ENCODE peak calls at places on chromosome 3, in eight cellular contexts. One of them, this sample, is unnamed. For H3K4me1, the result is how much of the 10 kb centered on the place peaks cover.

GRCh38 chr3:38829404-38829803 is 13.4 kb upstream of the SCN10A start:
- DNase-seq in neuronal stem cell: no peak
- DNase-seq in HepG2: peak
- DNase-seq in hepatocyte: peak
- DNase-seq in heart right ventricle: no peak
- DNase-seq in suprapubic skin: no peak
- DNase-seq in left lung: no peak
- DNase-seq in Peyer's patch: no peak
- DNase-seq in this sample: no peak

GRCh38 chr3:117633207-117633606 is 923.6 kb downstream of the TUSC7 start:
- DNase-seq in left lung: no peak
- DNase-seq in HepG2: no peak
- DNase-seq in Peyer's patch: no peak
- DNase-seq in neuronal stem cell: no peak
- DNase-seq in suprapubic skin: no peak
- DNase-seq in heart right ventricle: no peak
- DNase-seq in hepatocyte: no peak
- DNase-seq in this sample: no peak

GRCh38 chr3:12759097-12759679 is at the start of gene TMEM40:
- DNase-seq in Peyer's patch: no peak
- DNase-seq in hepatocyte: peak
- DNase-seq in neuronal stem cell: no peak
- DNase-seq in heart right ventricle: no peak
- DNase-seq in HepG2: no peak
- DNase-seq in left lung: no peak
- DNase-seq in suprapubic skin: peak
- DNase-seq in this sample: no peak

GRCh38 chr3:77601853-77602440 is 562.0 kb downstream of the ROBO2 start:
- DNase-seq in Peyer's patch: no peak
- DNase-seq in HepG2: no peak
- DNase-seq in neuronal stem cell: no peak
- DNase-seq in left lung: no peak
- DNase-seq in hepatocyte: no peak
- DNase-seq in suprapubic skin: no peak
- DNase-seq in heart right ventricle: no peak
- DNase-seq in this sample: no peak

GRCh38 chr3:161409069-161409468 is 37.8 kb upstream of the SPTSSB start:
- DNase-seq in suprapubic skin: no peak
- DNase-seq in Peyer's patch: no peak
- DNase-seq in hepatocyte: peak
- DNase-seq in neuronal stem cell: peak
- DNase-seq in left lung: no peak
- DNase-seq in heart right ventricle: peak
- DNase-seq in HepG2: peak
- DNase-seq in this sample: no peak

GRCh38 chr3:188152660-188153497 is 1.1 kb upstream of the LPP start:
- DNase-seq in suprapubic skin: peak
- DNase-seq in Peyer's patch: peak
- DNase-seq in HepG2: no peak
- DNase-seq in hepatocyte: peak
- DNase-seq in left lung: peak
- DNase-seq in neuronal stem cell: peak
- DNase-seq in heart right ventricle: no peak
- DNase-seq in this sample: no peak

GRCh38 chr3:15409239-15409638 is 18.1 kb downstream of the METTL6 start:
- DNase-seq in suprapubic skin: no peak
- DNase-seq in HepG2: no peak
- DNase-seq in hepatocyte: no peak
- DNase-seq in neuronal stem cell: no peak
- DNase-seq in Peyer's patch: no peak
- DNase-seq in left lung: no peak
- DNase-seq in heart right ventricle: no peak
- DNase-seq in this sample: no peak

GRCh38 chr3:30855390-30855789 is 39.1 kb downstream of the GADL1 start:
- DNase-seq in suprapubic skin: no peak
- DNase-seq in Peyer's patch: no peak
- DNase-seq in neuronal stem cell: no peak
- DNase-seq in left lung: no peak
- DNase-seq in HepG2: no peak
- DNase-seq in heart right ventricle: no peak
- DNase-seq in hepatocyte: peak
- DNase-seq in this sample: no peak

GRCh38 chr3:46412786-46413298 is 5.8 kb downstream of the CCRL2 start:
- DNase-seq in suprapubic skin: no peak
- DNase-seq in left lung: no peak
- DNase-seq in Peyer's patch: no peak
- DNase-seq in neuronal stem cell: no peak
- DNase-seq in hepatocyte: no peak
- DNase-seq in HepG2: no peak
- DNase-seq in heart right ventricle: no peak
- DNase-seq in this sample: no peak
- H3K4me1 ChIP-seq in suprapubic skin: under half
- H3K4me1 ChIP-seq in left lung: half or more
- H3K4me1 ChIP-seq in Peyer's patch: under half
- H3K4me1 ChIP-seq in neuronal stem cell: under half
- H3K4me1 ChIP-seq in hepatocyte: under half
- H3K4me1 ChIP-seq in HepG2: under half
- H3K4me1 ChIP-seq in heart right ventricle: under half
- H3K4me1 ChIP-seq in this sample: under half

GRCh38 chr3:53153267-53153823 is 7.7 kb upstream of the PRKCD start:
- DNase-seq in Peyer's patch: no peak
- DNase-seq in HepG2: no peak
- DNase-seq in neuronal stem cell: no peak
- DNase-seq in suprapubic skin: no peak
- DNase-seq in left lung: no peak
- DNase-seq in hepatocyte: no peak
- DNase-seq in heart right ventricle: no peak
- DNase-seq in this sample: no peak
- H3K4me1 ChIP-seq in Peyer's patch: under half
- H3K4me1 ChIP-seq in HepG2: half or more
- H3K4me1 ChIP-seq in neuronal stem cell: under half
- H3K4me1 ChIP-seq in suprapubic skin: under half
- H3K4me1 ChIP-seq in left lung: half or more
- H3K4me1 ChIP-seq in hepatocyte: under half
- H3K4me1 ChIP-seq in heart right ventricle: under half
- H3K4me1 ChIP-seq in this sample: under half

GRCh38 chr3:129558772-129559564 is 16.0 kb downstream of the H1-8 start:
- DNase-seq in neuronal stem cell: no peak
- DNase-seq in left lung: no peak
- DNase-seq in HepG2: peak
- DNase-seq in suprapubic skin: no peak
- DNase-seq in Peyer's patch: no peak
- DNase-seq in hepatocyte: peak
- DNase-seq in heart right ventricle: no peak
- DNase-seq in this sample: no peak
- H3K4me1 ChIP-seq in neuronal stem cell: under half
- H3K4me1 ChIP-seq in left lung: half or more
- H3K4me1 ChIP-seq in HepG2: under half
- H3K4me1 ChIP-seq in suprapubic skin: half or more
- H3K4me1 ChIP-seq in Peyer's patch: under half
- H3K4me1 ChIP-seq in hepatocyte: half or more
- H3K4me1 ChIP-seq in heart right ventricle: half or more
- H3K4me1 ChIP-seq in this sample: under half

GRCh38 chr3:29347412-29347811 is 66.5 kb downstream of the RBMS3 start:
- DNase-seq in Peyer's patch: no peak
- DNase-seq in hepatocyte: no peak
- DNase-seq in heart right ventricle: no peak
- DNase-seq in HepG2: no peak
- DNase-seq in left lung: no peak
- DNase-seq in suprapubic skin: no peak
- DNase-seq in neuronal stem cell: no peak
- DNase-seq in this sample: no peak
- H3K4me1 ChIP-seq in Peyer's patch: under half
- H3K4me1 ChIP-seq in hepatocyte: under half
- H3K4me1 ChIP-seq in heart right ventricle: under half
- H3K4me1 ChIP-seq in HepG2: under half
- H3K4me1 ChIP-seq in left lung: under half
- H3K4me1 ChIP-seq in suprapubic skin: under half
- H3K4me1 ChIP-seq in neuronal stem cell: under half
- H3K4me1 ChIP-seq in this sample: under half

DNA sequence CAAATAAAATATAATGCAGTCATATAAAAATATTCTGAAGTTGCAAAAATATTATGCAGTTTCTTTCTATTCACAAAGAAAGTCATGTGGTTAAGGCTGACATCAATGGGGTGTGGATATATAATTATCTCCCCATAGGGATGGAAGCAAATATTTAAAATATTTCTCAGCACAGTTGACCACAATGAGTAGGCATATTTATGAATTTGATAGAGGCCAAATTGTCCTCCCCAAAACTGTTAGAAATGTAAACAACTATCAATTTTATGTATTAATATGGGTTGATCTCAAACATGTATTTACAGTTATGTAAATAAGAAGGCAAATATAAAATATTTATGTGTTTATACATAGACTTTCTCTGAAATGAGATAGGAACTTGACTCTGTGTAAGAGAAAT is 246.0 kb upstream of the CBLB start:
- DNase-seq in suprapubic skin: no peak
- DNase-seq in left lung: no peak
- DNase-seq in neuronal stem cell: no peak
- DNase-seq in hepatocyte: no peak
- DNase-seq in HepG2: no peak
- DNase-seq in Peyer's patch: no peak
- DNase-seq in heart right ventricle: no peak
- DNase-seq in this sample: no peak
- H3K4me1 ChIP-seq in suprapubic skin: under half
- H3K4me1 ChIP-seq in left lung: under half
- H3K4me1 ChIP-seq in neuronal stem cell: under half
- H3K4me1 ChIP-seq in hepatocyte: under half
- H3K4me1 ChIP-seq in HepG2: under half
- H3K4me1 ChIP-seq in Peyer's patch: under half
- H3K4me1 ChIP-seq in heart right ventricle: under half
- H3K4me1 ChIP-seq in this sample: under half

GRCh38 chr3:133283958-133284807 is 115.7 kb upstream of the BFSP2 start:
- DNase-seq in hepatocyte: no peak
- DNase-seq in Peyer's patch: no peak
- DNase-seq in left lung: no peak
- DNase-seq in HepG2: no peak
- DNase-seq in heart right ventricle: no peak
- DNase-seq in neuronal stem cell: peak
- DNase-seq in suprapubic skin: no peak
- DNase-seq in this sample: no peak
- H3K4me1 ChIP-seq in hepatocyte: under half
- H3K4me1 ChIP-seq in Peyer's patch: under half
- H3K4me1 ChIP-seq in left lung: under half
- H3K4me1 ChIP-seq in HepG2: under half
- H3K4me1 ChIP-seq in heart right ventricle: under half
- H3K4me1 ChIP-seq in neuronal stem cell: under half
- H3K4me1 ChIP-seq in suprapubic skin: under half
- H3K4me1 ChIP-seq in this sample: under half

GRCh38 chr3:49030331-49030730 is 1.1 kb upstream of the IMPDH2 start:
- DNase-seq in Peyer's patch: no peak
- DNase-seq in hepatocyte: no peak
- DNase-seq in left lung: no peak
- DNase-seq in heart right ventricle: no peak
- DNase-seq in HepG2: no peak
- DNase-seq in suprapubic skin: no peak
- DNase-seq in neuronal stem cell: no peak
- DNase-seq in this sample: no peak

GRCh38 chr3:49028298-49028672 is 913 bp downstream of the IMPDH2 start:
- DNase-seq in suprapubic skin: no peak
- DNase-seq in neuronal stem cell: no peak
- DNase-seq in hepatocyte: no peak
- DNase-seq in Peyer's patch: no peak
- DNase-seq in heart right ventricle: no peak
- DNase-seq in left lung: no peak
- DNase-seq in HepG2: no peak
- DNase-seq in this sample: no peak

GRCh38 chr3:49029563-49029884 is 326 bp upstream of the IMPDH2 start:
- DNase-seq in heart right ventricle: no peak
- DNase-seq in HepG2: no peak
- DNase-seq in suprapubic skin: no peak
- DNase-seq in left lung: no peak
- DNase-seq in Peyer's patch: no peak
- DNase-seq in neuronal stem cell: no peak
- DNase-seq in hepatocyte: no peak
- DNase-seq in this sample: no peak

GRCh38 chr3:49027634-49028033 is 1.6 kb downstream of the IMPDH2 start:
- DNase-seq in Peyer's patch: no peak
- DNase-seq in heart right ventricle: no peak
- DNase-seq in left lung: no peak
- DNase-seq in suprapubic skin: no peak
- DNase-seq in HepG2: no peak
- DNase-seq in neuronal stem cell: no peak
- DNase-seq in hepatocyte: no peak
- DNase-seq in this sample: no peak

DNA sequence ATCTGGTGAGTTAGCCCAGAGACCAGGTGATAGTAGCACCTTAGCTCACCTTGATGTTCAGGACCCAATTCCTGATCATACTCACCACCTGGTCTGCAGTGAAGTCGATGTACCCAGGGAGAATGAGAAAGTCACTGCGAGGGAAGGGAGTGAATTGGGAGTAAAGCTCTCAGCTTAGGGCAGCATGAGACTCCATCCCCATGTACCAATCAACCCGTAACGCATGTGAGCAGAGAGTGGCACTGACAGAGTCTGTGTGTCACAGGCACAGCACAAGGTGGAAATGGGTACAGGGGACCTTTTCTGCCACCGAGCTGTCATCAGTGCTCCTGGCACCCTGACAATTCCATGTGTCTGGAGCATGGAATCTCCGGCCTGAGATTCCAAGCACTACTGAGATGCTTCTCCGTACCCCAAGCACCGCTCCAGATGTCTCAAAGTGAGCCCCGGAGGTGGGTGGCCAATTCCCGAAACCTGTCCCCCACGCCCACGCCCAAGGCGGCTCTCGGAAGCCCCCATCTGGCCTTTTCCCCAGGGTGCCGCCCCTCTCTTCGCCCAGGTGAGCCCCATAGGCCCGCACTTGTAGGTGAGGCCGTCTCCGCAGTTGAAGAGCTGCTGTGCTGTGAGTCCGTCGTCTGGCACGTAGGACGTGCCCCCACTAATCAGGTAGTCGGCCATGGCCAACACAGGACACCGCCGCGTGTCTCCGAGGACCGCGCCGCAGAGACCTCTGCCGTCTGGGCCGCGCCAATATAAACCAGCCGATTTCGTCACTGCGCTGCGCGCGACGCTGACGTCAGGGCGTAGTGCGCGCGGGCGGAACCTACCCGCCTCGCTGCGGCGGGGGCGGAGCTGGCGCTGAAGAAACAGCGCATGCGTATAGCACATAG is at the start of gene IMPDH2:
- DNase-seq in neuronal stem cell: peak
- DNase-seq in suprapubic skin: peak
- DNase-seq in heart right ventricle: peak
- DNase-seq in left lung: peak
- DNase-seq in hepatocyte: peak
- DNase-seq in Peyer's patch: peak
- DNase-seq in HepG2: peak
- DNase-seq in this sample: peak
- H3K4me1 ChIP-seq in neuronal stem cell: under half
- H3K4me1 ChIP-seq in suprapubic skin: under half
- H3K4me1 ChIP-seq in heart right ventricle: under half
- H3K4me1 ChIP-seq in left lung: under half
- H3K4me1 ChIP-seq in hepatocyte: under half
- H3K4me1 ChIP-seq in Peyer's patch: under half
- H3K4me1 ChIP-seq in HepG2: under half
- H3K4me1 ChIP-seq in this sample: under half